ENCODE peak calls at places on chromosome 14, in seven cellular contexts. Y is heart right ventricle, L is spleen, S is astrocyte of the cerebellum, J is Karpas-422, G is MG63, A is transverse colon. C is an unnamed sample.

GRCh38 chr14:52299692-52300278 is 14.3 kb upstream of the PTGER2 start:
- DNase-seq in Y (no peak), L (no peak), S (no peak), J (peak), G (no peak), A (no peak), C (peak)

GRCh38 chr14:89146291-89146690 is 270.7 kb downstream of the FOXN3 start:
- DNase-seq in Y (no peak), L (no peak), S (no peak), J (no peak), G (no peak), A (no peak), C (no peak)

GRCh38 chr14:59123975-59124374 is 64.5 kb upstream of the DAAM1 start:
- DNase-seq in Y (no peak), L (no peak), S (no peak), J (peak), G (no peak), A (no peak), C (no peak)

GRCh38 chr14:94907626-94908261 is 137.8 kb upstream of the GSC start:
- DNase-seq in Y (no peak), L (peak), S (no peak), J (no peak), G (peak), A (no peak), C (no peak)

GRCh38 chr14:22819191-22819988 is 4.2 kb upstream of the SLC7A7 start:
- DNase-seq in Y (peak), L (peak), S (no peak), J (no peak), G (no peak), A (peak), C (peak)

GRCh38 chr14:50541159-50541567 is 8.8 kb upstream of the MAP4K5 start:
- DNase-seq in Y (no peak), L (no peak), S (no peak), J (no peak), G (no peak), A (no peak), C (peak)

GRCh38 chr14:53054457-53054856 is 98.7 kb downstream of the DDHD1 start:
- DNase-seq in Y (no peak), L (no peak), S (no peak), J (no peak), G (peak), A (no peak), C (no peak)

GRCh38 chr14:106790189-106791036 is 1264.0 kb downstream of the TMEM121 start:
- DNase-seq in Y (peak), L (peak), S (no peak), J (peak), G (peak), A (peak), C (peak)

GRCh38 chr14:59037086-59037485 is 151.4 kb upstream of the DAAM1 start:
- DNase-seq in Y (no peak), L (no peak), S (no peak), J (no peak), G (no peak), A (no peak), C (no peak)

GRCh38 chr14:21299562-21300130 is 19.8 kb downstream of the RPGRIP1 start:
- DNase-seq in Y (no peak), L (no peak), S (no peak), J (no peak), G (no peak), A (no peak), C (no peak)

GRCh38 chr14:63578300-63578699 is 35.1 kb upstream of the PPP2R5E start:
- DNase-seq in Y (no peak), L (no peak), S (no peak), J (no peak), G (no peak), A (no peak), C (no peak)

GRCh38 chr14:105700622-105701288 is 174.4 kb downstream of the TMEM121 start:
- DNase-seq in Y (no peak), L (peak), S (no peak), J (peak), G (no peak), A (peak), C (peak)

GRCh38 chr14:81366259-81366658 is 33.9 kb downstream of the STON2 start:
- DNase-seq in Y (no peak), L (no peak), S (no peak), J (no peak), G (peak), A (no peak), C (no peak)

GRCh38 chr14:69657961-69658360 is 46.6 kb downstream of the SUSD6 start:
- DNase-seq in Y (no peak), L (no peak), S (no peak), J (no peak), G (peak), A (peak), C (no peak)

GRCh38 chr14:90544971-90545370 is 148.1 kb downstream of the CALM1 start:
- DNase-seq in Y (no peak), L (peak), S (no peak), J (no peak), G (no peak), A (no peak), C (no peak)

GRCh38 chr14:89288114-89288513 is 128.9 kb downstream of the FOXN3 start:
- DNase-seq in Y (no peak), L (no peak), S (no peak), J (no peak), G (no peak), A (no peak), C (no peak)

GRCh38 chr14:106622200-106622745 is 1095.9 kb downstream of the TMEM121 start:
- DNase-seq in Y (no peak), L (no peak), S (no peak), J (no peak), G (no peak), A (peak), C (no peak)

DNA sequence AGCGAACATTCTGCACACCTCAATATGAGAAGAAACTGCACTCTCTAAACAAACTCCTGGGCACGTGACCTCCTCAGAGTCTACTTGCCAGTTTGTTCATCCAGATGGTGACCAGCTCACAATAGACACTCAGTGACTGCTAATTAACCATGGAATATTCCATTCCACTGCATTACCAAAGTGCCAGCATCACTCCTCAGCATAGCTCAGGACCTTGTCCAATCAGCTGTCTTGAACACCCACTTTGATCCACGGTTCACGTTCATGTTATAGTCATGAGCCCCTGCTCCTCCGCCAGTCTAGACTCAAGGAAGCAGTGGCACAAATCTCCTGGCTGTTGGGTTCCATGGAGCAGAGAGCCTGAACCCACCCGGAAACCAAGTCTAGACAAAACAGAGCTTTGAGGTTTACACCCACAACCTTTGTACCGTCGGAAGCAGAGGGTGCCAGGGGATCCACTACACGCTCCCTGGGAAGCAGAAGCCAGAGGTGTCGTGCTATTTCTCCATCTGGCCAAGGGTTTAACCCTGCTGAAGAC is 285.3 kb downstream of the ZFP36L1 start:
- DNase-seq in Y (no peak), L (no peak), S (no peak), J (no peak), G (no peak), A (no peak), C (no peak)
- H3K4me3 ChIP-seq in Y (no peak), L (no peak), S (no peak), J (no peak), G (no peak), A (no peak), C (no peak)

GRCh38 chr14:103847954-103848719 is 762 bp upstream of the PPP1R13B start:
- DNase-seq in Y (peak), L (peak), S (no peak), J (no peak), G (no peak), A (peak), C (no peak)
- H3K4me3 ChIP-seq in Y (peak), L (peak), S (peak), J (peak), G (peak), A (peak), C (peak)

DNA sequence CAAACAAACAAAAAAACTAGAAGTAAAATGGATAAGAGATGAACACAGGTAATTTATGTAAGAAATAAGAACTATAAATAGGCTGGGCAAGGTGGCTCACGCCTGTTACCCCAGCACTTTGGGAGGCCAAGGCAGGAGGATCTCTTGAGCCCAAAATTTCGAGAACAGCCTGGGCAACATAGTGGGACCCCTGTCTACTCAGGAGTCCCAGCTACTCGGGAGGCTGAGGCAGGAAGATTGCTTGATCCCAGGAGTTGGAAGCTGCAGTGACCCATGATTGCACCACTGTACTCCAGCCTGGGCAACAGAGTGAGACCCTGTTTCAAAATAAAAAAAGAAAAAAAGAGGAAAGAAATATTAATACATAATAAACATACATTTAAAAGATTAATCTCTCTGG is 22.7 kb upstream of the ABCD4 start:
- DNase-seq in Y (no peak), L (no peak), S (no peak), J (no peak), G (no peak), A (no peak), C (no peak)
- H3K4me3 ChIP-seq in Y (no peak), L (no peak), S (no peak), J (no peak), G (no peak), A (no peak), C (no peak)

GRCh38 chr14:74348735-74349463 is 628 bp downstream of the VRTN start:
- DNase-seq in Y (no peak), L (no peak), S (no peak), J (no peak), G (no peak), A (no peak), C (no peak)

GRCh38 chr14:74346341-74346740 is 1.9 kb upstream of the VRTN start:
- DNase-seq in Y (no peak), L (no peak), S (no peak), J (no peak), G (no peak), A (no peak), C (no peak)

GRCh38 chr14:74348241-74348734 is at the start of gene VRTN:
- DNase-seq in Y (no peak), L (no peak), S (no peak), J (no peak), G (no peak), A (no peak), C (no peak)

GRCh38 chr14:74347096-74347794 is 1.0 kb upstream of the VRTN start:
- DNase-seq in Y (no peak), L (no peak), S (no peak), J (no peak), G (no peak), A (no peak), C (no peak)

DNA sequence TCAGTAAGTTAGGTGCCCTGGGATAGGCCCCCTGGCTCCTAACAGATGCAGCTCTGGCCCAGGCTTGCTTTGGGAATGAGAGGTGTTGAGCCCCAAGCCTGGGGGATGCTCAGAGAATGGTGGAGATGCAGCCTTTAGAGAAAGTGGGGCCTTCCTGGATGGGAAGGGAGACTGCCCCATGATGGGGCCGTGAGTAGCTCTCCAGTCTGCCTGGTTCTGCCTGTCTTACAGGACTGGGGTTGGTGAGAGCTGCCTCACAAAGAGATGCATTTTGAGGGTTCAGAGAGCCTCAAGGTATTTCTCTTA is 523 bp upstream of the VRTN start:
- DNase-seq in Y (no peak), L (no peak), S (no peak), J (peak), G (no peak), A (no peak), C (no peak)
- H3K4me3 ChIP-seq in Y (no peak), L (no peak), S (no peak), J (no peak), G (no peak), A (no peak), C (no peak)

GRCh38 chr14:101560534-101561113 is 671 bp upstream of the DIO3 start:
- DNase-seq in Y (no peak), L (no peak), S (no peak), J (no peak), G (no peak), A (no peak), C (no peak)

GRCh38 chr14:101561145-101561896 is at the start of gene DIO3:
- DNase-seq in Y (no peak), L (peak), S (no peak), J (no peak), G (peak), A (peak), C (no peak)

GRCh38 chr14:101559250-101559623 is 2.1 kb upstream of the DIO3 start:
- DNase-seq in Y (no peak), L (peak), S (no peak), J (no peak), G (no peak), A (no peak), C (no peak)

GRCh38 chr14:101558739-101559240 is 2.5 kb upstream of the DIO3 start:
- DNase-seq in Y (no peak), L (peak), S (no peak), J (no peak), G (no peak), A (no peak), C (no peak)

DNA sequence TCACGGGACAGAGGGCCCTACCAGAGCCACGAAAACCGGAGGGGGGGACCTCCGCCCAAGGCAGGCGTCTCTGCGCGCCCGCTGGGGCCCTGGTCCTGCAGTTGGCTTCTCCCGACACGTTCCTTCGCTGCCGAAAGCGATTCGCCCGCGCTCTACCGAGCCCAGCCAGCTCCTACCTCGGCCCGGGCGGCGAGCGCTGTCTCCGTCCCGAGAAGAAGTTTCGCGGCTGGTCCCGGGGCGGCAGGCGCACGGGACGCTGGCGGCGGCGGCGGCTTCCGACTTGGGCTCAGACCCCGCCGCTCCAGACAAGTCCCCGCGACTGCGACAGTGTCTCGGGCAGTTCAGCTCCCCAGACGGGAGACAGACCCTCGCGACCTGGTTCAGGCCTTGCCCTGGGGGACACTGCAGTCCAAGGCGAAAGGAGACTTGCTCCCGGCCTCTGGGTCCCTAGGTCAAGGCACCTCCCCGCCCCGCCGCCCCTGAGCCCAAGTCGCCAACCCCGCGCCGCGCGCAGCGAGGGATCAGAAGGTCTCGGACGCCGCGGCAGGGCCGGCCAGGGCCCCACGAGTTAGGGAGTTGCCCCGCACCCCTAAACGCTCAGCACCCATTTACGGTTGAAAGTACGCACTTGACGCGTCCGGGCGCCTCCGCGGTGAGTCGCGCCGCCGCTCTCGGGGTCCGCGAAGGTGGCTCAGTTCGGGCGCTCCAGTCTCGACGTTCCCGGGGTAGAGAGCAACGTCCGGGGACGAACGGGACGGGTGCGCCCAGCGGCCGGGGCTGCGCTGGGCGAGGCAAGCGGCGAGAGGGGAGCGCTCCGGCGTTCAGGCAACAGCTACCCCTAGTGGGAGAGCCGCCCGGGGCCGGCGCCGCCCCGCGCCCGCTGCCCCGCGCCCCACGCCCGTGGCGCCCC is 1.4 kb upstream of the DIO3 start:
- DNase-seq in Y (peak), L (peak), S (no peak), J (no peak), G (peak), A (peak), C (no peak)
- H3K4me3 ChIP-seq in Y (peak), L (no peak), S (peak), J (no peak), G (no peak), A (peak), C (no peak)

GRCh38 chr14:77092676-77093075 is 5.4 kb upstream of the CIPC start:
- DNase-seq in Y (no peak), L (no peak), S (no peak), J (no peak), G (no peak), A (no peak), C (peak)
- H3K4me3 ChIP-seq in Y (no peak), L (no peak), S (no peak), J (no peak), G (no peak), A (no peak), C (no peak)

GRCh38 chr14:96385385-96385784 is 6.5 kb upstream of the AK7 start:
- DNase-seq in Y (no peak), L (no peak), S (no peak), J (no peak), G (no peak), A (no peak), C (no peak)
- H3K4me3 ChIP-seq in Y (no peak), L (no peak), S (no peak), J (no peak), G (no peak), A (no peak), C (no peak)

GRCh38 chr14:65704850-65705249 is 292.3 kb downstream of the FUT8 start:
- DNase-seq in Y (no peak), L (no peak), S (no peak), J (no peak), G (no peak), A (no peak), C (peak)
- H3K4me3 ChIP-seq in Y (no peak), L (no peak), S (no peak), J (no peak), G (no peak), A (no peak), C (no peak)

GRCh38 chr14:97408937-97409860 is 612.0 kb downstream of the VRK1 start:
- DNase-seq in Y (no peak), L (no peak), S (no peak), J (no peak), G (no peak), A (no peak), C (peak)

GRCh38 chr14:97408503-97408902 is 611.3 kb downstream of the VRK1 start:
- DNase-seq in Y (no peak), L (no peak), S (no peak), J (no peak), G (no peak), A (no peak), C (no peak)

GRCh38 chr14:97411938-97412612 is 614.9 kb downstream of the VRK1 start:
- DNase-seq in Y (no peak), L (no peak), S (no peak), J (no peak), G (no peak), A (no peak), C (peak)

GRCh38 chr14:97412933-97413574 is 615.9 kb downstream of the VRK1 start:
- DNase-seq in Y (no peak), L (no peak), S (no peak), J (no peak), G (no peak), A (no peak), C (peak)

DNA sequence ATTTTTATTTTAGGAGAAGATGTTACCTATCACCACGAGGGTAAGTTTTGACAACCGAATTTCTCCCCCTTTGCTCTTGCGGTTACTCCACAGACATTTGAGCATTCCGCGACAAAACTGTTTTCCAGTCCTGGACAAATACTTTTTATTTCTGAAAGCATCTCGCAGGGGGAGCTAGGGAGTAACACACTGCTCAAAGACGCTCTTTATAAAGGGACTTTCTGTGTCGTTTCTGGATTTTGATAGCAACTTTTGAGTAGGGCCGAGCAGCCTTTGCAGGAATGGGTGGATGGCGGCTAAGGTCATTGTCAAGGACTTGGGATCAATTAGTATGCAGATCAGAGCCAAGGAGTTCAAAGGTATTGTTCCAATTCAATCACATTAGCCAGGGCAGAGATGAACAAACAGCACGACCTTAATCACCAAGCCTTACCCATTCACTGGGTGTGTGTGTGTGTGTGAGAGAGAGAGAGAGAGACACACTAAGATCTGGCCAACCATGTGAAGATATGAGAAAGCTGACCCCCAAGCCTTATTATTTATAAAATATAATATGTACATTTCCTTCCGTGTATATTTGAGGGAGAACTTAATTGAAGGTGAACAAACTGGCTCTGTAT is 613.6 kb downstream of the VRK1 start:
- DNase-seq in Y (no peak), L (no peak), S (no peak), J (no peak), G (no peak), A (no peak), C (peak)
- H3K4me3 ChIP-seq in Y (no peak), L (no peak), S (no peak), J (no peak), G (no peak), A (no peak), C (peak)

GRCh38 chr14:85533821-85534271 is 3.9 kb downstream of the FLRT2 start:
- DNase-seq in Y (no peak), L (no peak), S (no peak), J (no peak), G (peak), A (no peak), C (no peak)

GRCh38 chr14:85535916-85536834 is 6.2 kb downstream of the FLRT2 start:
- DNase-seq in Y (no peak), L (no peak), S (no peak), J (peak), G (peak), A (no peak), C (no peak)

GRCh38 chr14:85535316-85535715 is 5.4 kb downstream of the FLRT2 start:
- DNase-seq in Y (no peak), L (no peak), S (no peak), J (no peak), G (no peak), A (no peak), C (no peak)

GRCh38 chr14:85534435-85534834 is 4.5 kb downstream of the FLRT2 start:
- DNase-seq in Y (no peak), L (no peak), S (no peak), J (no peak), G (peak), A (no peak), C (no peak)

DNA sequence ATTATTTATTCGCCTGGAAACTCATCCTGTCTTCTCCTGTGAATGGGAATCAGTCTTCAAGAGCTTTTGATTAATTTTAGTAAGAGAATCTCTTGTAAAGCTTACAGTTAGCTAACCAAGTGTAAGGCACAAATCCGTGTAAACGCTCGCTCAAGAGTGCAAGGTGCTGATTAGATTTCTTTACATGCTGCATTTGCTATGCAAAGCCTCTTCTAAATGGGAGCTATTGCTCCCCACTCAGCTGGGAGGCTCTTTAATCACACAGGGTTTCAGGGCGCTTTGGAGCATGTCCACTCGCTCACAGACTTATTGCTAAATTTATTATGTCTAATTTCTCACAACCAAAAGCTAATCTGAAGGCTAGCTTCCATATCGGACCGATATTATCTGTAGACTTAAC is 5.0 kb downstream of the FLRT2 start:
- DNase-seq in Y (no peak), L (no peak), S (no peak), J (no peak), G (no peak), A (no peak), C (no peak)
- H3K4me3 ChIP-seq in Y (no peak), L (peak), S (peak), J (no peak), G (peak), A (peak), C (no peak)